ENCODE peak calls at places on chromosomes 4 and X, in six cellular contexts. One of them, this sample, is unnamed. For H3K4me1, the result is how much of the 10 kb centered on the place peaks cover.

GRCh38 chr4:148445071-148445902 is 3.1 kb upstream of the NR3C2 start:
- DNase-seq in right cardiac atrium: peak
- DNase-seq in CD4-positive, alpha-beta memory T cell: peak
- DNase-seq in ascending aorta: peak
- DNase-seq in astrocyte: no peak
- DNase-seq in GM23248: peak
- DNase-seq in this sample: peak

GRCh38 chr4:8308856-8309771 is 39.6 kb downstream of the HTRA3 start:
- DNase-seq in right cardiac atrium: peak
- DNase-seq in CD4-positive, alpha-beta memory T cell: no peak
- DNase-seq in ascending aorta: peak
- DNase-seq in astrocyte: no peak
- DNase-seq in GM23248: peak
- DNase-seq in this sample: peak

GRCh38 chrX:13373807-13374187 is 53.9 kb upstream of the ATXN3L start:
- DNase-seq in right cardiac atrium: no peak
- DNase-seq in CD4-positive, alpha-beta memory T cell: no peak
- DNase-seq in ascending aorta: no peak
- DNase-seq in astrocyte: peak
- DNase-seq in GM23248: peak
- DNase-seq in this sample: no peak

GRCh38 chr4:118898684-118899138 is 10.1 kb downstream of the SYNPO2 start:
- DNase-seq in right cardiac atrium: peak
- DNase-seq in CD4-positive, alpha-beta memory T cell: no peak
- DNase-seq in ascending aorta: peak
- DNase-seq in astrocyte: no peak
- DNase-seq in GM23248: peak
- DNase-seq in this sample: peak

GRCh38 chr4:4289055-4289454 is 899 bp downstream of the LYAR start:
- DNase-seq in right cardiac atrium: no peak
- DNase-seq in CD4-positive, alpha-beta memory T cell: no peak
- DNase-seq in ascending aorta: no peak
- DNase-seq in astrocyte: no peak
- DNase-seq in GM23248: peak
- DNase-seq in this sample: no peak

GRCh38 chr4:170705907-170706306 is 616.2 kb upstream of the AADAT start:
- DNase-seq in right cardiac atrium: no peak
- DNase-seq in CD4-positive, alpha-beta memory T cell: no peak
- DNase-seq in ascending aorta: no peak
- DNase-seq in astrocyte: no peak
- DNase-seq in GM23248: no peak
- DNase-seq in this sample: no peak

GRCh38 chr4:28373601-28374000 is 1513.0 kb downstream of the STIM2 start:
- DNase-seq in right cardiac atrium: no peak
- DNase-seq in CD4-positive, alpha-beta memory T cell: no peak
- DNase-seq in ascending aorta: no peak
- DNase-seq in astrocyte: peak
- DNase-seq in GM23248: peak
- DNase-seq in this sample: no peak

GRCh38 chr4:42048394-42048793 is 58.1 kb downstream of the SLC30A9 start:
- DNase-seq in right cardiac atrium: no peak
- DNase-seq in CD4-positive, alpha-beta memory T cell: no peak
- DNase-seq in ascending aorta: no peak
- DNase-seq in astrocyte: peak
- DNase-seq in GM23248: peak
- DNase-seq in this sample: no peak

GRCh38 chr4:47498899-47499298 is 13.8 kb downstream of the ATP10D start:
- DNase-seq in right cardiac atrium: no peak
- DNase-seq in CD4-positive, alpha-beta memory T cell: no peak
- DNase-seq in ascending aorta: no peak
- DNase-seq in astrocyte: no peak
- DNase-seq in GM23248: no peak
- DNase-seq in this sample: no peak

GRCh38 chr4:42293967-42294822 is 103.1 kb upstream of the SHISA3 start:
- DNase-seq in right cardiac atrium: no peak
- DNase-seq in CD4-positive, alpha-beta memory T cell: no peak
- DNase-seq in ascending aorta: no peak
- DNase-seq in astrocyte: no peak
- DNase-seq in GM23248: no peak
- DNase-seq in this sample: no peak

GRCh38 chrX:49754238-49754857 is 58.6 kb upstream of the PAGE1 start:
- DNase-seq in right cardiac atrium: peak
- DNase-seq in CD4-positive, alpha-beta memory T cell: peak
- DNase-seq in ascending aorta: no peak
- DNase-seq in astrocyte: peak
- DNase-seq in GM23248: peak
- DNase-seq in this sample: peak

GRCh38 chr4:69860007-69860406 is at the start of gene SULT1E1:
- DNase-seq in right cardiac atrium: no peak
- DNase-seq in CD4-positive, alpha-beta memory T cell: no peak
- DNase-seq in ascending aorta: no peak
- DNase-seq in astrocyte: peak
- DNase-seq in GM23248: no peak
- DNase-seq in this sample: no peak

GRCh38 chr4:88008624-88009235 is 1.3 kb downstream of the PKD2 start:
- DNase-seq in right cardiac atrium: no peak
- DNase-seq in CD4-positive, alpha-beta memory T cell: no peak
- DNase-seq in ascending aorta: no peak
- DNase-seq in astrocyte: peak
- DNase-seq in GM23248: peak
- DNase-seq in this sample: no peak

GRCh38 chr4:170672571-170672970 is 582.8 kb upstream of the AADAT start:
- DNase-seq in right cardiac atrium: no peak
- DNase-seq in CD4-positive, alpha-beta memory T cell: no peak
- DNase-seq in ascending aorta: no peak
- DNase-seq in astrocyte: peak
- DNase-seq in GM23248: peak
- DNase-seq in this sample: no peak

DNA sequence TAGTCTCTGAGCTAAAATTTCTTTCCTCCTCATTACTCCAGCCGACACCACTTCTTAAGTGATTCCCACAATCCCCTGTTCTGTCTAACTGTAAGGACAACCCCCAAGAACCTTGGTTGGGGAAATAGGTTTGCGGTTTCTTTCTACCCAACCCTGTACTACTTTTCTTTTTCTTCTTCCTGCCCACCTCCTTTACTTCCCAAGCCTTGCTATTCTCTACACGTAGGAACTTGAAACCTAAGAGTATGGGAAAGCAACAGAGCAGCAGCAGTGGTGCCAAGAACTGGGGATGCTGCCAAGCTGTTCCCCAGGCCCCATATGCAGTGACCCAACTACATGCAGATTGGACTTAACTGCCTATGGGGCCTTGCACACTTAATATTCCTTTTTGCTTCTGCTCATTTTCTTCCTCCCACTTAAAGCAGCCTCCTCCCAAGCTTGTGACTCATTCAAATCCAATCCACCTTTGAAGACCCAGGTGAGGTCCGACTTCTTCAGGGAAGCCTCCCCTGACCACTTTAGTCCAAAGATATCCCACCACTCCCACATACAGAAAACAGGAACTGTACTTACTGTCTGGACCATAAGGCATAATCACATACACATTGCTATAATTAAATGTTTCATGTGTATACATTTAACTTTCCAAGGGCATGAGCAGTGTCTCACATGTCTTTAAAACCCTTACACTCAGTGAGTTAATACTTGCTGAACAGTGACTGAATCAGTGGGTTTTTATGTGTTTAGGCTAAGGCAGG is 1.7 kb downstream of the FAM120C start:
- DNase-seq in right cardiac atrium: no peak
- DNase-seq in CD4-positive, alpha-beta memory T cell: no peak
- DNase-seq in ascending aorta: no peak
- DNase-seq in astrocyte: peak
- DNase-seq in GM23248: peak
- DNase-seq in this sample: no peak
- H3K4me3 ChIP-seq in right cardiac atrium: peak
- H3K4me3 ChIP-seq in CD4-positive, alpha-beta memory T cell: no peak
- H3K4me3 ChIP-seq in ascending aorta: peak
- H3K4me3 ChIP-seq in astrocyte: peak
- H3K4me3 ChIP-seq in GM23248: peak
- H3K4me3 ChIP-seq in this sample: peak

GRCh38 chrX:130081421-130082045 is 28.8 kb downstream of the ELF4 start:
- DNase-seq in right cardiac atrium: no peak
- DNase-seq in CD4-positive, alpha-beta memory T cell: no peak
- DNase-seq in ascending aorta: no peak
- DNase-seq in astrocyte: no peak
- DNase-seq in GM23248: peak
- DNase-seq in this sample: no peak

GRCh38 chrX:130084651-130085237 is 25.6 kb downstream of the ELF4 start:
- DNase-seq in right cardiac atrium: no peak
- DNase-seq in CD4-positive, alpha-beta memory T cell: no peak
- DNase-seq in ascending aorta: no peak
- DNase-seq in astrocyte: no peak
- DNase-seq in GM23248: no peak
- DNase-seq in this sample: no peak

GRCh38 chrX:130083656-130084382 is 26.5 kb downstream of the ELF4 start:
- DNase-seq in right cardiac atrium: no peak
- DNase-seq in CD4-positive, alpha-beta memory T cell: no peak
- DNase-seq in ascending aorta: no peak
- DNase-seq in astrocyte: no peak
- DNase-seq in GM23248: no peak
- DNase-seq in this sample: no peak

GRCh38 chrX:130082244-130083106 is 27.8 kb downstream of the ELF4 start:
- DNase-seq in right cardiac atrium: peak
- DNase-seq in CD4-positive, alpha-beta memory T cell: peak
- DNase-seq in ascending aorta: no peak
- DNase-seq in astrocyte: no peak
- DNase-seq in GM23248: peak
- DNase-seq in this sample: peak

DNA sequence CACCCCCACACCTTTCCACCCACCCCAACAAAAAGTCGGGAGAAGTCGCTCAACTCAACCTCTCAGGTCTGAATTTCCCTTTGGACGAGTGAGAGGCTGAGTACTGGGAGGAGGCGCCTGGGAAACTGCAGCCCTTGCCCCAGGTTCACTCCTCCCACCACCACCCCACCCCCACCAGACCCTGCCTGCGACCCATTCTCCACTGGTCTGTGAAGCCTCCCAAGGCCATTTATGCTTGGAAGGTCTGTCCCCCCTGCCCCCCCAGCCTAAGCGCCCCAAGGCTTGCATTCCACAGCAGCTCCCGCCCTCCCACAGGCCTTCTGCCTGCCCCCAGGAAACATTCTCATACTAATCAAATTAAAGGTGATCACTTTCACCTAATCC is 27.2 kb downstream of the ELF4 start:
- DNase-seq in right cardiac atrium: no peak
- DNase-seq in CD4-positive, alpha-beta memory T cell: no peak
- DNase-seq in ascending aorta: no peak
- DNase-seq in astrocyte: no peak
- DNase-seq in GM23248: no peak
- DNase-seq in this sample: no peak
- H3K4me1 ChIP-seq in right cardiac atrium: under half
- H3K4me1 ChIP-seq in CD4-positive, alpha-beta memory T cell: half or more
- H3K4me1 ChIP-seq in ascending aorta: under half
- H3K4me1 ChIP-seq in astrocyte: under half
- H3K4me1 ChIP-seq in GM23248: under half
- H3K4me1 ChIP-seq in this sample: under half

GRCh38 chr4:140163029-140163810 is 9.2 kb upstream of the MAML3 start:
- DNase-seq in right cardiac atrium: peak
- DNase-seq in CD4-positive, alpha-beta memory T cell: no peak
- DNase-seq in ascending aorta: peak
- DNase-seq in astrocyte: peak
- DNase-seq in GM23248: peak
- DNase-seq in this sample: no peak
- H3K4me3 ChIP-seq in right cardiac atrium: peak
- H3K4me3 ChIP-seq in CD4-positive, alpha-beta memory T cell: no peak
- H3K4me3 ChIP-seq in ascending aorta: peak
- H3K4me3 ChIP-seq in astrocyte: peak
- H3K4me3 ChIP-seq in GM23248: peak
- H3K4me3 ChIP-seq in this sample: peak

GRCh38 chr4:184884863-184885262 is 59.1 kb upstream of the ACSL1 start:
- DNase-seq in right cardiac atrium: no peak
- DNase-seq in CD4-positive, alpha-beta memory T cell: no peak
- DNase-seq in ascending aorta: no peak
- DNase-seq in astrocyte: no peak
- DNase-seq in GM23248: no peak
- DNase-seq in this sample: no peak
- H3K4me1 ChIP-seq in right cardiac atrium: under half
- H3K4me1 ChIP-seq in CD4-positive, alpha-beta memory T cell: under half
- H3K4me1 ChIP-seq in ascending aorta: under half
- H3K4me1 ChIP-seq in astrocyte: under half
- H3K4me1 ChIP-seq in GM23248: under half
- H3K4me1 ChIP-seq in this sample: under half

GRCh38 chr4:112651641-112652040 is 14.7 kb downstream of the LARP7 start:
- DNase-seq in right cardiac atrium: no peak
- DNase-seq in CD4-positive, alpha-beta memory T cell: no peak
- DNase-seq in ascending aorta: no peak
- DNase-seq in astrocyte: no peak
- DNase-seq in GM23248: no peak
- DNase-seq in this sample: no peak

GRCh38 chr4:112652216-112652615 is 15.3 kb downstream of the LARP7 start:
- DNase-seq in right cardiac atrium: no peak
- DNase-seq in CD4-positive, alpha-beta memory T cell: no peak
- DNase-seq in ascending aorta: no peak
- DNase-seq in astrocyte: no peak
- DNase-seq in GM23248: no peak
- DNase-seq in this sample: no peak

GRCh38 chr4:112649055-112649408 is 12.1 kb downstream of the LARP7 start:
- DNase-seq in right cardiac atrium: no peak
- DNase-seq in CD4-positive, alpha-beta memory T cell: no peak
- DNase-seq in ascending aorta: no peak
- DNase-seq in astrocyte: no peak
- DNase-seq in GM23248: no peak
- DNase-seq in this sample: no peak

GRCh38 chr4:112648263-112649054 is 11.5 kb downstream of the LARP7 start:
- DNase-seq in right cardiac atrium: no peak
- DNase-seq in CD4-positive, alpha-beta memory T cell: no peak
- DNase-seq in ascending aorta: no peak
- DNase-seq in astrocyte: peak
- DNase-seq in GM23248: no peak
- DNase-seq in this sample: no peak

GRCh38 chr4:112650332-112650731 is 13.4 kb downstream of the LARP7 start:
- DNase-seq in right cardiac atrium: no peak
- DNase-seq in CD4-positive, alpha-beta memory T cell: no peak
- DNase-seq in ascending aorta: no peak
- DNase-seq in astrocyte: no peak
- DNase-seq in GM23248: no peak
- DNase-seq in this sample: no peak
- H3K4me3 ChIP-seq in right cardiac atrium: no peak
- H3K4me3 ChIP-seq in CD4-positive, alpha-beta memory T cell: no peak
- H3K4me3 ChIP-seq in ascending aorta: no peak
- H3K4me3 ChIP-seq in astrocyte: no peak
- H3K4me3 ChIP-seq in GM23248: no peak
- H3K4me3 ChIP-seq in this sample: no peak

GRCh38 chr4:98609946-98610345 is 48.5 kb downstream of the TSPAN5 start:
- DNase-seq in right cardiac atrium: no peak
- DNase-seq in CD4-positive, alpha-beta memory T cell: no peak
- DNase-seq in ascending aorta: no peak
- DNase-seq in astrocyte: no peak
- DNase-seq in GM23248: peak
- DNase-seq in this sample: no peak
- H3K4me1 ChIP-seq in right cardiac atrium: under half
- H3K4me1 ChIP-seq in CD4-positive, alpha-beta memory T cell: half or more
- H3K4me1 ChIP-seq in ascending aorta: under half
- H3K4me1 ChIP-seq in astrocyte: under half
- H3K4me1 ChIP-seq in GM23248: half or more
- H3K4me1 ChIP-seq in this sample: under half

This sample was measured in left ventricle myocardium inferior.